ENCODE peak calls at places on chromosomes 3 and 15, in seven cellular contexts. N is neuronal stem cell, V is IMR-90, K is mesendoderm, Z is H1, S is trophoblast cell, M is mesenchymal stem cell. G is an unnamed sample.

GRCh38 chr3:102447272-102447671 is 12.5 kb downstream of the ZPLD1 start:
- DNase-seq in S (no peak), N (no peak), V (peak; percentile 47), Z (no peak), K (no peak), M (peak; percentile 11), G (no peak)

GRCh38 chr15:52834379-52834778 is 44.2 kb upstream of the ONECUT1 start:
- DNase-seq in M (no peak), S (no peak), N (no peak), Z (no peak), K (no peak), V (no peak), G (no peak)

GRCh38 chr15:22257047-22257667 is 176.8 kb downstream of the OR4M2 start:
- DNase-seq in Z (no peak), V (no peak), S (no peak), K (no peak), N (no peak), M (no peak), G (no peak)

GRCh38 chr15:61367953-61368352 is 138.9 kb upstream of the RORA start:
- DNase-seq in V (no peak), K (peak; percentile 52), M (no peak), N (no peak), Z (no peak), S (no peak), G (peak; percentile 36)

GRCh38 chr3:24119321-24119751 is 174.2 kb downstream of the NR1D2 start:
- DNase-seq in M (peak; percentile 36), K (no peak), Z (no peak), V (peak; percentile 67), N (no peak), S (no peak), G (no peak)

GRCh38 chr3:127985216-127985615 is 67.0 kb upstream of the SEC61A1 start:
- DNase-seq in K (no peak), N (no peak), Z (no peak), S (no peak), M (no peak), V (no peak), G (no peak)

GRCh38 chr3:57852896-57853295 is 96.8 kb downstream of the SLMAP start:
- DNase-seq in N (no peak), M (peak; percentile 32), Z (no peak), V (peak; percentile 55), K (peak; percentile 19), S (no peak), G (no peak)

GRCh38 chr3:69164296-69164695 is 41.9 kb upstream of the LMOD3 start:
- DNase-seq in V (no peak), N (no peak), K (no peak), S (peak; percentile 71), Z (no peak), M (no peak), G (no peak)

GRCh38 chr3:31392568-31392967 is 140.2 kb upstream of the STT3B start:
- DNase-seq in V (no peak), S (no peak), N (no peak), Z (no peak), M (no peak), K (no peak), G (no peak)

GRCh38 chr3:153026026-153026425 is 136.0 kb upstream of the RAP2B start:
- DNase-seq in K (peak; percentile 33), V (peak; percentile 52), Z (no peak), N (no peak), M (peak; percentile 53), S (no peak), G (no peak)

GRCh38 chr3:186849392-186849975 is 7.0 kb downstream of the ADIPOQ start:
- DNase-seq in Z (no peak), N (no peak), M (peak; percentile 40), K (peak; percentile 76), V (peak; percentile 38), S (no peak), G (no peak)

GRCh38 chr15:63495780-63496179 is 8.6 kb upstream of the USP3 start:
- DNase-seq in Z (no peak), M (no peak), K (no peak), N (no peak), V (no peak), S (no peak), G (no peak)

GRCh38 chr3:60582285-60582684 is 669.0 kb downstream of the FHIT start:
- DNase-seq in V (no peak), Z (no peak), M (peak; percentile 18), N (no peak), S (no peak), K (no peak), G (no peak)

GRCh38 chr3:50047426-50047825 is 41.3 kb upstream of the RBM5 start:
- DNase-seq in Z (no peak), V (no peak), M (no peak), S (no peak), N (no peak), K (no peak), G (no peak)
- H3K79me1 ChIP-seq in Z (no peaks in the 10 kb centered on the region), V (peaks cover 45% of the 10 kb centered on the region), M (peaks cover 29% of the 10 kb centered on the region), S (no peaks in the 10 kb centered on the region), N (no peaks in the 10 kb centered on the region), K (peaks cover 2% of the 10 kb centered on the region), G (no peaks in the 10 kb centered on the region)

DNA sequence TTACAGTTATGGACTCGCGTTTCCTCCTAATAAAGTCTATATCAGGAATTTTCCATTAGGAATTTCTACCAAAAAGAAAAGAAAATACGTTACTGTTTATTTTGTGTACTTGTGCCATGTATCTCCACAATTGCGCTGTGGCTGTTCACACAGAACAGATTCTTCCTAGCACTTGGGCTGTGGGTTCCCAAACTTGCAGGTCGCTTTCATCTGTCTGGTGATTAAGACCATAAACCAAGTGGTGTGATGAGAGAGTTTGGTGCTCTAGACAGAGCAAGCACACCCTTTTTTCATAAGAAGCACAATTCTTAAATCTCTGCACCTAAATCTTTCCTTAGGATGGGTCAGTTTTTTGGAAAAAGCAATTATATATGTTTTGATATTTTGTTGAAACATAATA is 203.3 kb downstream of the TP63 start:
- DNase-seq in M (no peak), V (no peak), N (no peak), K (no peak), Z (no peak), S (no peak), G (no peak)
- H3K4me2 ChIP-seq in M (no peak overlapping the region), V (no peak overlapping the region), N (no peak overlapping the region), K (no peak overlapping the region), Z (no peak overlapping the region), S (no peak overlapping the region), G (no peak overlapping the region)

GRCh38 chr15:90230071-90230494 is 3.7 kb downstream of the CIB1 start:
- DNase-seq in K (no peak), S (no peak), M (no peak), Z (no peak), N (no peak), V (no peak), G (no peak)
- H3K79me1 ChIP-seq in K (no peaks in the 10 kb centered on the region), S (peaks cover 5% of the 10 kb centered on the region), M (peaks cover 15% of the 10 kb centered on the region), Z (peaks cover 6% of the 10 kb centered on the region), N (peaks cover 4% of the 10 kb centered on the region), V (peaks cover 45% of the 10 kb centered on the region), G (no peaks in the 10 kb centered on the region)

GRCh38 chr15:73951591-73951990 is 25.3 kb downstream of the LOXL1 start:
- DNase-seq in M (no peak), V (no peak), N (no peak), K (no peak), Z (no peak), S (no peak), G (no peak)

GRCh38 chr15:73952171-73952912 is 26.1 kb downstream of the LOXL1 start:
- DNase-seq in N (no peak), M (no peak), V (no peak), K (no peak), Z (no peak), S (no peak), G (no peak)

GRCh38 chr15:73950479-73951043 is 24.3 kb downstream of the LOXL1 start:
- DNase-seq in K (no peak), N (no peak), Z (no peak), V (no peak), S (no peak), M (no peak), G (no peak)

GRCh38 chr15:73949496-73949895 is 23.2 kb downstream of the LOXL1 start:
- DNase-seq in V (no peak), N (no peak), M (no peak), Z (no peak), S (no peak), K (no peak), G (no peak)

DNA sequence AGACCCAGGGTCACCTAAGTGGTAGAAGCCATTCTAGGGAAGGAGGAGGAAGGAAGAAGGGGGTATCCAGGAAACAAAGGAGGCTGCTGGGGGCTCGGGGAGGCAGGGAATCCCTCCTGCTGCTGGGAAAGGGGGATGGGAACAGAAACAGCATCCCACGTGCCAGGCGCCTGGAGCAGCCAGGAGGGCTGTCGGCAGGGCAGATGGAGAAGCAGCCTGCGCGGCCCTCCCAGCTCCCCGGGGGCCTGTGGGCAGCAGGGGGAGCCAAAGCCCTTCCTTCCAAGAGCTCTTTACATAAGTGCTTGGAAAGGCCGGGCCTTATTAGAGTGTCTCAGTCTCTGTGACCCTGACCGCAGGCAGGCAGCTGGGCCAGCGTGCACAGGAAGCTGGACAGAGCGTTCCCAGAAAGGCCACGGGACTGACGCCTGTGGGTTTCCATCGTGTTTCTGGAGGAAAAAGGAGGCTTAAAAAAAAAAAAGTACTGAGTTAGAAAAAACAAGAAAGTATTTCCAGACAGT is 24.8 kb downstream of the LOXL1 start:
- DNase-seq in V (peak; percentile 97), S (peak; percentile 69), N (peak; percentile 71), M (peak; percentile 99), K (peak; percentile 96), Z (peak; percentile 78), G (peak; percentile 94)
- H3K4me2 ChIP-seq in V (no peak overlapping the region), S (no peak overlapping the region), N (no peak overlapping the region), M (no peak overlapping the region), K (no peak overlapping the region), Z (no peak overlapping the region), G (no peak overlapping the region)

G was measured in H9.